ENCODE peak calls at places on chromosomes 7 and 10, in eight cellular contexts. One of them, this sample, is unnamed. For H3K9me3, the result is how much of the 10 kb centered on the place peaks cover.

GRCh38 chr10:91410638-91411367 is 659 bp downstream of the HECTD2 start:
- DNase-seq in CD8-positive, alpha-beta memory T cell: no peak
- DNase-seq in IMR-90: peak
- DNase-seq in esophagus muscularis mucosa: no peak
- DNase-seq in psoas muscle: no peak
- DNase-seq in transverse colon: no peak
- DNase-seq in HCT116: no peak
- DNase-seq in fibroblast of lung: peak
- DNase-seq in this sample: peak

GRCh38 chr7:16849295-16850148 is 32.3 kb downstream of the AGR3 start:
- DNase-seq in HCT116: no peak
- DNase-seq in IMR-90: no peak
- DNase-seq in fibroblast of lung: no peak
- DNase-seq in transverse colon: no peak
- DNase-seq in esophagus muscularis mucosa: no peak
- DNase-seq in CD8-positive, alpha-beta memory T cell: no peak
- DNase-seq in psoas muscle: no peak
- DNase-seq in this sample: no peak

GRCh38 chr7:50229964-50230363 is 74.6 kb upstream of the IKZF1 start:
- DNase-seq in fibroblast of lung: no peak
- DNase-seq in esophagus muscularis mucosa: no peak
- DNase-seq in CD8-positive, alpha-beta memory T cell: no peak
- DNase-seq in psoas muscle: no peak
- DNase-seq in HCT116: peak
- DNase-seq in transverse colon: no peak
- DNase-seq in IMR-90: peak
- DNase-seq in this sample: peak

GRCh38 chr7:121504478-121504877 is 108.4 kb upstream of the FAM3C start:
- DNase-seq in fibroblast of lung: peak
- DNase-seq in esophagus muscularis mucosa: no peak
- DNase-seq in HCT116: no peak
- DNase-seq in transverse colon: no peak
- DNase-seq in IMR-90: peak
- DNase-seq in psoas muscle: no peak
- DNase-seq in CD8-positive, alpha-beta memory T cell: no peak
- DNase-seq in this sample: no peak

GRCh38 chr10:78515037-78515872 is 481.6 kb downstream of the RPS24 start:
- DNase-seq in IMR-90: no peak
- DNase-seq in esophagus muscularis mucosa: peak
- DNase-seq in fibroblast of lung: peak
- DNase-seq in CD8-positive, alpha-beta memory T cell: no peak
- DNase-seq in transverse colon: no peak
- DNase-seq in HCT116: no peak
- DNase-seq in psoas muscle: no peak
- DNase-seq in this sample: no peak

GRCh38 chr7:20444041-20444440 is 113.3 kb downstream of the ITGB8 start:
- DNase-seq in esophagus muscularis mucosa: no peak
- DNase-seq in transverse colon: no peak
- DNase-seq in fibroblast of lung: no peak
- DNase-seq in psoas muscle: no peak
- DNase-seq in IMR-90: peak
- DNase-seq in CD8-positive, alpha-beta memory T cell: no peak
- DNase-seq in HCT116: no peak
- DNase-seq in this sample: no peak

GRCh38 chr10:124231188-124232135 is 138.1 kb upstream of the CHST15 start:
- DNase-seq in transverse colon: no peak
- DNase-seq in psoas muscle: no peak
- DNase-seq in HCT116: no peak
- DNase-seq in CD8-positive, alpha-beta memory T cell: peak
- DNase-seq in esophagus muscularis mucosa: no peak
- DNase-seq in fibroblast of lung: no peak
- DNase-seq in IMR-90: no peak
- DNase-seq in this sample: no peak

GRCh38 chr7:150323682-150324365 is 479 bp upstream of the ACTR3C start:
- DNase-seq in psoas muscle: no peak
- DNase-seq in fibroblast of lung: no peak
- DNase-seq in IMR-90: no peak
- DNase-seq in CD8-positive, alpha-beta memory T cell: peak
- DNase-seq in esophagus muscularis mucosa: no peak
- DNase-seq in transverse colon: no peak
- DNase-seq in HCT116: no peak
- DNase-seq in this sample: peak

GRCh38 chr10:60732240-60733188 is 45.8 kb upstream of the CDK1 start:
- DNase-seq in fibroblast of lung: no peak
- DNase-seq in esophagus muscularis mucosa: no peak
- DNase-seq in HCT116: no peak
- DNase-seq in IMR-90: no peak
- DNase-seq in transverse colon: peak
- DNase-seq in CD8-positive, alpha-beta memory T cell: peak
- DNase-seq in psoas muscle: no peak
- DNase-seq in this sample: peak

GRCh38 chr7:92799446-92800211 is 36.7 kb downstream of the CDK6 start:
- DNase-seq in esophagus muscularis mucosa: no peak
- DNase-seq in IMR-90: no peak
- DNase-seq in CD8-positive, alpha-beta memory T cell: no peak
- DNase-seq in psoas muscle: no peak
- DNase-seq in transverse colon: no peak
- DNase-seq in HCT116: no peak
- DNase-seq in fibroblast of lung: no peak
- DNase-seq in this sample: no peak

GRCh38 chr10:100812978-100813377 is 67.6 kb downstream of the PAX2 start:
- DNase-seq in esophagus muscularis mucosa: no peak
- DNase-seq in IMR-90: no peak
- DNase-seq in fibroblast of lung: no peak
- DNase-seq in psoas muscle: no peak
- DNase-seq in transverse colon: no peak
- DNase-seq in HCT116: no peak
- DNase-seq in CD8-positive, alpha-beta memory T cell: no peak
- DNase-seq in this sample: no peak

GRCh38 chr7:16512097-16512496 is 14.5 kb upstream of the LRRC72 start:
- DNase-seq in esophagus muscularis mucosa: no peak
- DNase-seq in transverse colon: no peak
- DNase-seq in IMR-90: no peak
- DNase-seq in HCT116: no peak
- DNase-seq in psoas muscle: no peak
- DNase-seq in fibroblast of lung: no peak
- DNase-seq in CD8-positive, alpha-beta memory T cell: no peak
- DNase-seq in this sample: no peak

GRCh38 chr7:121398246-121398645 is 2.1 kb upstream of the FAM3C start:
- DNase-seq in CD8-positive, alpha-beta memory T cell: no peak
- DNase-seq in esophagus muscularis mucosa: no peak
- DNase-seq in transverse colon: no peak
- DNase-seq in psoas muscle: no peak
- DNase-seq in HCT116: peak
- DNase-seq in IMR-90: no peak
- DNase-seq in fibroblast of lung: no peak
- DNase-seq in this sample: peak

GRCh38 chr7:98357751-98358161 is 43.1 kb downstream of the BAIAP2L1 start:
- DNase-seq in IMR-90: peak
- DNase-seq in esophagus muscularis mucosa: no peak
- DNase-seq in transverse colon: peak
- DNase-seq in CD8-positive, alpha-beta memory T cell: no peak
- DNase-seq in fibroblast of lung: peak
- DNase-seq in psoas muscle: no peak
- DNase-seq in HCT116: no peak
- DNase-seq in this sample: peak

GRCh38 chr7:84824057-84824651 is 362.7 kb downstream of the SEMA3D start:
- DNase-seq in transverse colon: no peak
- DNase-seq in esophagus muscularis mucosa: no peak
- DNase-seq in CD8-positive, alpha-beta memory T cell: no peak
- DNase-seq in HCT116: no peak
- DNase-seq in fibroblast of lung: no peak
- DNase-seq in IMR-90: no peak
- DNase-seq in psoas muscle: no peak
- DNase-seq in this sample: no peak

GRCh38 chr7:121083790-121084251 is 95.3 kb downstream of the CPED1 start:
- DNase-seq in esophagus muscularis mucosa: no peak
- DNase-seq in CD8-positive, alpha-beta memory T cell: no peak
- DNase-seq in transverse colon: no peak
- DNase-seq in fibroblast of lung: peak
- DNase-seq in IMR-90: peak
- DNase-seq in HCT116: no peak
- DNase-seq in psoas muscle: no peak
- DNase-seq in this sample: no peak

GRCh38 chr10:12228851-12229250 is 32.9 kb downstream of the CDC123 start:
- DNase-seq in IMR-90: no peak
- DNase-seq in CD8-positive, alpha-beta memory T cell: no peak
- DNase-seq in HCT116: no peak
- DNase-seq in esophagus muscularis mucosa: no peak
- DNase-seq in transverse colon: no peak
- DNase-seq in fibroblast of lung: no peak
- DNase-seq in psoas muscle: no peak
- DNase-seq in this sample: no peak

GRCh38 chr7:106775552-106775936 is 89.5 kb upstream of the PIK3CG start:
- DNase-seq in psoas muscle: no peak
- DNase-seq in esophagus muscularis mucosa: no peak
- DNase-seq in CD8-positive, alpha-beta memory T cell: no peak
- DNase-seq in transverse colon: no peak
- DNase-seq in HCT116: peak
- DNase-seq in fibroblast of lung: peak
- DNase-seq in IMR-90: peak
- DNase-seq in this sample: no peak

GRCh38 chr10:2933041-2933440 is 134.3 kb upstream of the PFKP start:
- DNase-seq in fibroblast of lung: no peak
- DNase-seq in IMR-90: no peak
- DNase-seq in transverse colon: no peak
- DNase-seq in CD8-positive, alpha-beta memory T cell: no peak
- DNase-seq in psoas muscle: no peak
- DNase-seq in HCT116: no peak
- DNase-seq in esophagus muscularis mucosa: no peak
- DNase-seq in this sample: no peak

GRCh38 chr10:12782537-12782936 is 219.0 kb downstream of the CCDC3 start:
- DNase-seq in fibroblast of lung: peak
- DNase-seq in esophagus muscularis mucosa: no peak
- DNase-seq in CD8-positive, alpha-beta memory T cell: no peak
- DNase-seq in psoas muscle: peak
- DNase-seq in IMR-90: peak
- DNase-seq in HCT116: peak
- DNase-seq in transverse colon: peak
- DNase-seq in this sample: peak

DNA sequence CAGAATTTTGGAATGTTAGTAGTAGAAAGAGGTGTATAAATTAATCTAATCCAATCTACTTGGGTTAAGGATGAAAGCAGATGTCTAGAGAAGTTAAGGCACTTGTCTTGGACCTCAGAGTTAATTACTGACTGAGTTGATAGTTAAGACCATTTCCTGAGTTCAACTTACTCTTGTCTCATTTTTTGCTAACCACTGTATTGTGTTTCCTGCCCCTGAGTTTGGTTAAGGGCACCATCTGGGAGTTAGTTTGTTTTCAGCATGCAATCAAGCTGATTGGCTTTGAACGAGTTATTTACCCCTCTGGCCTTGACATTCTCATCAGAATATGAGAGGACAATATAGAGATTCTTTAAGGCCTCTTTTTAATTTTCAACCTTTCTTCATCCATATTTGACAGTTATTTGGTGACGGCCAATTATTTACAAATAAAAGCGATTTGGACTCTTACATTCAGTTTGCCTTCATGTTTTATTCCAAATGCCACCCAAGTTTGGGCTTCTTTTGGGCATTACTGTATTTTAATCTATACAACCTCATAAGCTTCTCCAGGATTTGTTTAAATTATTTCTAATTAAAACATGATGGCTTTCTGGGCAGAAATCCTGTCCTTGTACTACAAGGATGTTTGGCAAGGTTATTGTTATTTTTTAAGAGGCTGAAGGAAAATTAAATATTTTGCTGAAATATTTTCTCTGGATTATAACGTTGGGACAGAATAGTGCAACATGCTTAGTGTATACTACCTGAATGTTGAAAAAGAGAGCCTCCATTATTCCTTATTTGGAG is 225.0 kb downstream of the CACNB2 start:
- DNase-seq in CD8-positive, alpha-beta memory T cell: no peak
- DNase-seq in HCT116: no peak
- DNase-seq in transverse colon: no peak
- DNase-seq in fibroblast of lung: no peak
- DNase-seq in esophagus muscularis mucosa: no peak
- DNase-seq in IMR-90: no peak
- DNase-seq in psoas muscle: no peak
- DNase-seq in this sample: no peak
- H3K9me3 ChIP-seq in CD8-positive, alpha-beta memory T cell: under half
- H3K9me3 ChIP-seq in HCT116: under half
- H3K9me3 ChIP-seq in transverse colon: under half
- H3K9me3 ChIP-seq in fibroblast of lung: under half
- H3K9me3 ChIP-seq in esophagus muscularis mucosa: under half
- H3K9me3 ChIP-seq in IMR-90: under half
- H3K9me3 ChIP-seq in psoas muscle: under half
- H3K9me3 ChIP-seq in this sample: under half

DNA sequence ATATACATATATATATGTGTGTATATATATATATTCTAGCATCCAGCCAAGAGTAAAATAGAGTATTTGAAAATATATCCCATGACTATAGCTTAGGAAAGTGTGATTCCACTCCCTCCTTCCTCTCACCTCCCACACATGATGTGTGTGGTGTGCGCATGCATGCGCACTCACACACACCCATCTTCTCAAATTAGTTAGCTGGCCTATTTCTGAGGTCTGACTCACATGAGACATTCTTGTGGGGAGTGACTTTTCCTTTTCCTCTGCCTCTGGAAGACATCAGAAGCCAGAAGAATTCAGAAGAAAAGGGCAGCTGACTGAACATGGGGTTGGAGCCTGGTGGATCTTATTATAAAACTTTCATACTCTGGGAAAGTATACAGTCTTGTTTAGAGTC is 793.5 kb upstream of the ZNF722 start:
- DNase-seq in psoas muscle: no peak
- DNase-seq in fibroblast of lung: no peak
- DNase-seq in IMR-90: no peak
- DNase-seq in CD8-positive, alpha-beta memory T cell: no peak
- DNase-seq in esophagus muscularis mucosa: no peak
- DNase-seq in transverse colon: no peak
- DNase-seq in HCT116: no peak
- DNase-seq in this sample: no peak
- H3K9me3 ChIP-seq in psoas muscle: under half
- H3K9me3 ChIP-seq in fibroblast of lung: under half
- H3K9me3 ChIP-seq in IMR-90: under half
- H3K9me3 ChIP-seq in CD8-positive, alpha-beta memory T cell: under half
- H3K9me3 ChIP-seq in esophagus muscularis mucosa: under half
- H3K9me3 ChIP-seq in transverse colon: under half
- H3K9me3 ChIP-seq in HCT116: under half
- H3K9me3 ChIP-seq in this sample: under half

GRCh38 chr7:100071018-100071723 is 10.4 kb downstream of the ZNF3 start:
- DNase-seq in psoas muscle: no peak
- DNase-seq in esophagus muscularis mucosa: no peak
- DNase-seq in IMR-90: no peak
- DNase-seq in fibroblast of lung: no peak
- DNase-seq in transverse colon: no peak
- DNase-seq in HCT116: no peak
- DNase-seq in CD8-positive, alpha-beta memory T cell: no peak
- DNase-seq in this sample: no peak
- H3K9me3 ChIP-seq in psoas muscle: under half
- H3K9me3 ChIP-seq in esophagus muscularis mucosa: under half
- H3K9me3 ChIP-seq in IMR-90: half or more
- H3K9me3 ChIP-seq in fibroblast of lung: under half
- H3K9me3 ChIP-seq in transverse colon: under half
- H3K9me3 ChIP-seq in HCT116: under half
- H3K9me3 ChIP-seq in CD8-positive, alpha-beta memory T cell: under half
- H3K9me3 ChIP-seq in this sample: under half

DNA sequence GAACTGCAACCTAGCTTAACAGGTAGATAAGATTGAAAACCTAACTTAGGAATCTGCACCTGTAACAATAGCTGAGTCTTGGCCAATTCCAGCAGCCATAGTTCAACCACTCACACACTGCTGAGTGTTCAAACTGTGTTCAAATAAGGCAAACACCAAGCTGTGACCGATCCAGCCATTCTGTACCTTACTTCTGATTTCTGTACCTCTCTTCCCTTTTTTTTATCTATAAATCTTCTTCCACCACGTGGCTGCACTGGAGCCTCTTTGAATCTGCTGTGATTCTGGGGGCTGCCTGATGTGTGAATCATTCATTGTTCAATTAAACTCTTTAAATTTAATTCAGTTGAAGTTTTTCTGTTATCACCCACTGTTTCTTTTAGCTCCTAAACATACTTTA is 15.7 kb upstream of the FOXL3 start:
- DNase-seq in CD8-positive, alpha-beta memory T cell: no peak
- DNase-seq in psoas muscle: no peak
- DNase-seq in HCT116: no peak
- DNase-seq in esophagus muscularis mucosa: no peak
- DNase-seq in transverse colon: no peak
- DNase-seq in fibroblast of lung: no peak
- DNase-seq in IMR-90: no peak
- DNase-seq in this sample: no peak
- H3K9me3 ChIP-seq in CD8-positive, alpha-beta memory T cell: under half
- H3K9me3 ChIP-seq in psoas muscle: under half
- H3K9me3 ChIP-seq in HCT116: under half
- H3K9me3 ChIP-seq in esophagus muscularis mucosa: under half
- H3K9me3 ChIP-seq in transverse colon: under half
- H3K9me3 ChIP-seq in fibroblast of lung: under half
- H3K9me3 ChIP-seq in IMR-90: under half
- H3K9me3 ChIP-seq in this sample: under half

This sample was measured in small intestine.